ENCODE peak calls at places on chromosome 2, in four cellular contexts. H is A673, M is WTC11, D is B cell. V is an unnamed sample.

GRCh38 chr2:86396304-86396785 is 44.8 kb upstream of the KDM3A start:
- DNase-seq in D (no peak), M (peak; percentile 33), H (peak; percentile 63), V (no peak)

GRCh38 chr2:215831296-215831913 is 181.9 kb downstream of the MREG start:
- DNase-seq in D (no peak), M (no peak), H (no peak), V (no peak)

GRCh38 chr2:42127425-42128424 is 41.4 kb upstream of the EML4 start:
- DNase-seq in H (no peak), D (no peak), M (no peak), V (no peak)

GRCh38 chr2:240889601-240890560 is 6.1 kb downstream of the MAB21L4 start:
- DNase-seq in M (no peak), H (no peak), D (no peak), V (no peak)

GRCh38 chr2:190978389-190979053 is 35.5 kb downstream of the STAT1 start:
- DNase-seq in H (no peak), M (no peak), D (no peak), V (no peak)

GRCh38 chr2:30165050-30165520 is 18.3 kb downstream of the YPEL5 start:
- DNase-seq in M (peak; percentile 54), D (peak; percentile 68), H (peak; percentile 96), V (no peak)

GRCh38 chr2:236078675-236079255 is 89.4 kb downstream of the GBX2 start:
- DNase-seq in D (no peak), M (no peak), H (no peak), V (no peak)

GRCh38 chr2:239953418-239954061 is 71.6 kb downstream of the NDUFA10 start:
- DNase-seq in H (no peak), M (no peak), D (no peak), V (peak; percentile 87)

GRCh38 chr2:171330155-171330956 is 103.4 kb downstream of the METTL8 start:
- DNase-seq in H (no peak), D (no peak), M (no peak), V (no peak)
- TF ChIP-seq CTCF in H (no peak), D (no peak), M (no peak), V (no peak)

GRCh38 chr2:168087406-168087805 is 160.0 kb downstream of the STK39 start:
- DNase-seq in M (no peak), D (no peak), H (peak; percentile 1), V (no peak)

GRCh38 chr2:168089200-168089599 is 158.2 kb downstream of the STK39 start:
- DNase-seq in M (no peak), D (no peak), H (no peak), V (no peak)

GRCh38 chr2:168086805-168087204 is 160.6 kb downstream of the STK39 start:
- DNase-seq in M (no peak), D (no peak), H (no peak), V (no peak)

GRCh38 chr2:168085801-168086361 is 161.5 kb downstream of the STK39 start:
- DNase-seq in H (no peak), M (no peak), D (no peak), V (no peak)

GRCh38 chr2:168084267-168084781 is 163.1 kb downstream of the STK39 start:
- DNase-seq in H (no peak), D (no peak), M (no peak), V (no peak)
- TF ChIP-seq CTCF in H (no peak), D (no peak), M (no peak), V (no peak)

GRCh38 chr2:178946494-178946893 is 103.4 kb downstream of the CCDC141 start:
- DNase-seq in H (no peak), M (no peak), D (no peak), V (no peak)
- TF ChIP-seq CTCF in H (no peak), M (no peak), D (no peak), V (no peak)

GRCh38 chr2:50345691-50346090 is 686.2 kb downstream of the NRXN1 start:
- DNase-seq in H (no peak), M (no peak), D (no peak), V (no peak)

GRCh38 chr2:50346586-50347351 is 685.2 kb downstream of the NRXN1 start:
- DNase-seq in H (no peak), M (peak; percentile 22), D (no peak), V (no peak)

GRCh38 chr2:50347355-50348044 is 684.4 kb downstream of the NRXN1 start:
- DNase-seq in D (no peak), H (peak; percentile 9), M (peak; percentile 55), V (no peak)

GRCh38 chr2:50344509-50345106 is 687.3 kb downstream of the NRXN1 start:
- DNase-seq in H (peak; percentile 26), M (peak; percentile 49), D (no peak), V (no peak)

GRCh38 chr2:50346104-50346503 is 685.8 kb downstream of the NRXN1 start:
- DNase-seq in M (peak; percentile 64), H (no peak), D (no peak), V (no peak)
- TF ChIP-seq CTCF in M (no peak), H (no peak), D (no peak), V (no peak)

GRCh38 chr2:161120775-161121174 is 39.5 kb upstream of the TANK start:
- DNase-seq in H (no peak), D (no peak), M (no peak), V (no peak)
- TF ChIP-seq CTCF in H (no peak), D (no peak), M (no peak), V (no peak)

DNA sequence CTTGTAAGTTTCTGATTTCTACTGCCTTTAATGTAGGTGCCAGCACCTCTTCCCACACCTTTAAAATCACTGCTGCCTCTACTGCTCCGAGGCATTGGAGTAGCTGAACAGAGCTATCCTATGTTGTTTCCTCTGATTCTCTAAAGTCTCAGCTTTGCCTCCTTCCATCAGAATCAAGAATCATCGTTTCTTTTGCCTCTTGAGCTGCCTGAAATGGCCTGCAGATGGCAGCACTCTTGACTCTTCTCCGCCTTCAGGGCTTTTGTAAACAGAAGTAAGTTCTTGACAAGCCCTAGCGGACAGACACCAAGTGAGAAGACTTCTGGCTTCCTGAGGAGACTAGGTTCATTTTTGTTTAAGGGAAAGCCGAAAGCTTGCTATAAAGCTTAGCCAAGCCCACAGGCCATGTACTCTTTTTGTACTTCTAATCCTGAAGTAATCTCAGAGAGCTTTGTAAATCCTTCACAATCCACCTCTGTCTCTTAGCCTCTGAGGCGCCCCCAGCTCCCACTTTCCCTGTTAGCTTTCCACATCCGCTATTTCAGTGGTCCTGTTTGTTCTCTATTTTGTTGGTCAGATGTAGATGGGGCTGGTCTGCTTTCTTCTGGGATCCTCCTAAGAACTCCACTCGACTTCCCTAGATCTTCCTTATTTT is 48.4 kb downstream of the GTF3C3 start:
- DNase-seq in D (peak; percentile 60), M (peak; percentile 83), H (peak; percentile 87), V (peak; percentile 73)
- TF ChIP-seq CTCF in D (peak; percentile 89), M (peak; percentile 49), H (peak; percentile 97), V (peak; percentile 41)